ENCODE peak calls at places on chromosomes 16 and 17, in five cellular contexts. J is adrenal gland, Z is stomach, C is fibroblast of mammary gland, M is brain microvascular endothelial cell. B is an unnamed sample.

GRCh38 chr17:45240905-45241314 is 19.2 kb downstream of the FMNL1 start:
- DNase-seq in J (no peak), Z (no peak), C (no peak), M (no peak), B (no peak)

GRCh38 chr17:38911081-38911730 is 14.2 kb upstream of the LASP1NB start:
- DNase-seq in J (peak), Z (no peak), C (no peak), M (no peak), B (no peak)

GRCh38 chr16:82133798-82134197 is 36.2 kb downstream of the MPHOSPH6 start:
- DNase-seq in J (no peak), Z (no peak), C (no peak), M (no peak), B (no peak)

GRCh38 chr16:83925095-83925905 is 26.4 kb downstream of the MLYCD start:
- DNase-seq in J (no peak), Z (no peak), C (no peak), M (no peak), B (no peak)

GRCh38 chr17:48596000-48596734 is 2.6 kb upstream of the HOXB5 start:
- DNase-seq in J (no peak), Z (no peak), C (no peak), M (no peak), B (no peak)

GRCh38 chr16:10009691-10010090 is 172.5 kb downstream of the GRIN2A start:
- DNase-seq in J (no peak), Z (no peak), C (no peak), M (no peak), B (no peak)

GRCh38 chr16:11090947-11091785 is 146.8 kb downstream of the CLEC16A start:
- DNase-seq in J (no peak), Z (no peak), C (no peak), M (no peak), B (no peak)

GRCh38 chr16:70582280-70582978 is 58.8 kb downstream of the SF3B3 start:
- DNase-seq in J (no peak), Z (no peak), C (peak), M (no peak), B (no peak)

GRCh38 chr16:31201511-31202401 is 804 bp downstream of the PYCARD start:
- DNase-seq in J (no peak), Z (peak), C (no peak), M (no peak), B (peak)

GRCh38 chr16:19488213-19488640 is 33.7 kb downstream of the GDE1 start:
- DNase-seq in J (no peak), Z (peak), C (no peak), M (no peak), B (no peak)

GRCh38 chr17:74272731-74273201 is 1.3 kb upstream of the DNAI2 start:
- DNase-seq in J (no peak), Z (no peak), C (peak), M (peak), B (peak)

GRCh38 chr17:64250211-64250835 is 12.7 kb downstream of the TEX2 start:
- DNase-seq in J (no peak), Z (no peak), C (no peak), M (no peak), B (no peak)
- TF ChIP-seq CTCF in J (no peak), Z (no peak), C (no peak), M (no peak), B (no peak)

DNA sequence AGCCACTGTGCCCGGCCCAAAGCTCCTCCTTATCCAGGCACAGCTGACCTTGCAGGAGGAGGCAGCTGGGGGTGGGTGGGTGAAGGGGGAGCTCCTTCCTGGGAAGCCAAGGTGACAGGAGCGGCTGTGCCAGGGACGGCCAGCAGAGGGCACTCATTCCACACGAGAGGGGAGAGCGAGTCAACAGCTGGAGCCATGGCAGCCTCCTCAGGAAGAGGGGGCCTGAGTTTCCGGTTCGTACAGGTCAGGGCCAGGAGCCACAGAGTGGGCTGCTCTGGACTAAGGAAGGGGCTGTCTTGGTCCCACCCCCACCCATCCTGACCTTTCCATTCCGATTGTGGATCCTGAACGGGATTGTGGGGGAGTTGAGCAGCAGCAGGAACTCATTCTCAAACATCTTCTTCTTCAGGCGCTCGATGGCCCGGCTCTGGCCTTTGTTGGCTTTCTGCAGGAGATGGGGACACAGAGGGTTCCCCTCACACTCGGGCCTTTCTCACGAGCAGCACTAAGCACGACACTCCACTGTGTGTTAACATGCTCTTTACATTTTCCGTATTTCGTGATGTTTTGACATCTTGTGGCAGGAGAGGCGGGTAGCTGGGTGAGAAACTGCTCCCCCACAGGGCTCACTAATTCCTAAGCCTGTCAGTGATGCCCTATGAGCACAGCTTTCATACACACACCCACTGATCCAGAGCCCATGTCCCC is 61.6 kb downstream of the TIMM22 start:
- DNase-seq in J (peak), Z (peak), C (peak), M (peak), B (peak)
- TF ChIP-seq CTCF in J (peak), Z (peak), C (peak), M (peak), B (peak)

GRCh38 chr17:81042606-81043005 is 7.7 kb downstream of the BAIAP2 start:
- DNase-seq in J (no peak), Z (no peak), C (no peak), M (no peak), B (no peak)

GRCh38 chr17:81039096-81039495 is 4.1 kb downstream of the BAIAP2 start:
- DNase-seq in J (no peak), Z (no peak), C (no peak), M (no peak), B (no peak)

GRCh38 chr17:81043319-81043724 is 8.4 kb downstream of the BAIAP2 start:
- DNase-seq in J (no peak), Z (no peak), C (no peak), M (no peak), B (no peak)

GRCh38 chr17:81039854-81040758 is 5.2 kb downstream of the BAIAP2 start:
- DNase-seq in J (no peak), Z (no peak), C (peak), M (peak), B (peak)

DNA sequence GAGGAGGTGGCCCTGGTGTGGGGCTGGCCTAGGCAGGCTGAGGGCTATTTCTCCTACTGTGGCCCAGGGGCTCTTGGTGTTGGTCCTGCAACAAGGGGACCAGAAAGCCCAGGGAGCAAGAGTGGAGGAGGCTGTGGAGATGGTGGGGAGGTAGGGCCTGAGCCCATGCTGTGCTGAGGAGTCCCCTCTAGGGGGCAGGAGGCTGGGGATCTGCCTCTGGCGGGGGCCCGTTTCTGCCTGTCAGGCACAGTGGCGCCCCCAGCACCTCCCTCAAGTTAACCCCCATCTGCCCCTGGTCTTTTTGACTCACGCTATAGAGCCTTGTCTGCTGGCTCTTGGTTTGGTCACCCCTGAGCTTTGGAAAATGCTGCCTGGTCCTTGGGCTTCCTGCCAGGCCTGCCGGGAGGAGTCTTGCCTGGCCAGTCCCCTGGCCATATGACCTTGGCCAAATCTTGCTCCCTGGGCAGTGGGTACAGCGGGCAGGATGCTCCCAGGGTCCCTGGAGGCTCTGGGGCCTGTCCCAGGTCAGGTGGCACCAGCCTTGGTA is 5.9 kb downstream of the BAIAP2 start:
- DNase-seq in J (peak), Z (no peak), C (peak), M (no peak), B (no peak)
- TF ChIP-seq CTCF in J (no peak), Z (no peak), C (peak), M (peak), B (peak)

GRCh38 chr16:3020247-3020603 is at the start of gene TNFRSF12A:
- DNase-seq in J (peak), Z (peak), C (peak), M (peak), B (peak)

GRCh38 chr16:3020604-3021448 is 658 bp downstream of the TNFRSF12A start:
- DNase-seq in J (peak), Z (peak), C (peak), M (peak), B (peak)

GRCh38 chr16:3022208-3022696 is 1.5 kb downstream of the HCFC1R1 start:
- DNase-seq in J (peak), Z (peak), C (peak), M (peak), B (peak)

GRCh38 chr16:3022697-3023414 is 886 bp downstream of the HCFC1R1 start:
- DNase-seq in J (no peak), Z (no peak), C (peak), M (peak), B (peak)

DNA sequence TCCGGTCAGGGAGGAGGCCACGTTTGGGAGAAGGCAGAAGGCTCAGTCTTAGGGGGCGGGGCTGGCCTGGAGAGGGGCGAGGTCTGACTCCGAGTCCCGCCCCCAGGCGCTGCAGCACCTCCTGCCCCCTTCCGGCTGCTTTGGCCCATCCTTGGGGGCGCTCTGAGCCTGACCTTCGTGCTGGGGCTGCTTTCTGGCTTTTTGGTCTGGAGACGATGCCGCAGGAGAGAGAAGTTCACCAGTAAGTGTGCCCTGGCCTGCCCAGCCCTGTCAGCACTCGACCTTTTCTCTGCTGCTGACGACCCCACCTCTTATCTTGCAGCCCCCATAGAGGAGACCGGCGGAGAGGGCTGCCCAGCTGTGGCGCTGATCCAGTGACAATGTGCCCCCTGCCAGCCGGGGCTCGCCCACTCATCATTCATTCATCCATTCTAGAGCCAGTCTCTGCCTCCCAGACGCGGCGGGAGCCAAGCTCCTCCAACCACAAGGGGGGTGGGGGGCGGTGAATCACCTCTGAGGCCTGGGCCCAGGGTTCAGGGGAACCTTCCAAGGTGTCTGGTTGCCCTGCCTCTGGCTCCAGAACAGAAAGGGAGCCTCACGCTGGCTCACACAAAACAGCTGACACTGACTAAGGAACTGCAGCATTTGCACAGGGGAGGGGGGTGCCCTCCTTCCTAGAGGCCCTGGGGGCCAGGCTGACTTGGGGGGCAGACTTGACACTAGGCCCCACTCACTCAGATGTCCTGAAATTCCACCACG is 1.5 kb downstream of the TNFRSF12A start:
- DNase-seq in J (peak), Z (peak), C (peak), M (peak), B (peak)
- TF ChIP-seq CTCF in J (peak), Z (peak), C (peak), M (peak), B (peak)

DNA sequence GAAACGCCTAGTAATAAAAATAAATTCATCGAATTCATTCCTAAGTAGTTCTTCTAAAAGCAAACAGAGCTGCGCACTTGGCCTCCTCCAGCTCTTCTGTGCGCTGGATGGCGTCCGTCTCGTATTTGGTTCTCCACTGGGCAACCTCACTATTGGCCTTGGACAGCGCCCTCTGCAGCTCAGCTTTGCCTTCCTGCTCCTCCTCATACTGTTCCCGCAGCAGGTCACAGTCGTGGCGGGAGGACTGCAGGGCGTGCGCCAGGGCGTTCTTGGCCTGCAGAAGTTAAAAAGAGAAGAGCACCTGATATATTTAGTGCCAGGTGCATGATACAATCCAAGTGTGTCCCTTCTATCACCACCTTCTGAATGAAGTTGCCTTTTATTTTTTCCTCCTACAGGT is 21.8 kb downstream of the MYH3 start:
- DNase-seq in J (no peak), Z (no peak), C (no peak), M (no peak), B (no peak)
- TF ChIP-seq CTCF in J (no peak), Z (no peak), C (no peak), M (no peak), B (no peak)

DNA sequence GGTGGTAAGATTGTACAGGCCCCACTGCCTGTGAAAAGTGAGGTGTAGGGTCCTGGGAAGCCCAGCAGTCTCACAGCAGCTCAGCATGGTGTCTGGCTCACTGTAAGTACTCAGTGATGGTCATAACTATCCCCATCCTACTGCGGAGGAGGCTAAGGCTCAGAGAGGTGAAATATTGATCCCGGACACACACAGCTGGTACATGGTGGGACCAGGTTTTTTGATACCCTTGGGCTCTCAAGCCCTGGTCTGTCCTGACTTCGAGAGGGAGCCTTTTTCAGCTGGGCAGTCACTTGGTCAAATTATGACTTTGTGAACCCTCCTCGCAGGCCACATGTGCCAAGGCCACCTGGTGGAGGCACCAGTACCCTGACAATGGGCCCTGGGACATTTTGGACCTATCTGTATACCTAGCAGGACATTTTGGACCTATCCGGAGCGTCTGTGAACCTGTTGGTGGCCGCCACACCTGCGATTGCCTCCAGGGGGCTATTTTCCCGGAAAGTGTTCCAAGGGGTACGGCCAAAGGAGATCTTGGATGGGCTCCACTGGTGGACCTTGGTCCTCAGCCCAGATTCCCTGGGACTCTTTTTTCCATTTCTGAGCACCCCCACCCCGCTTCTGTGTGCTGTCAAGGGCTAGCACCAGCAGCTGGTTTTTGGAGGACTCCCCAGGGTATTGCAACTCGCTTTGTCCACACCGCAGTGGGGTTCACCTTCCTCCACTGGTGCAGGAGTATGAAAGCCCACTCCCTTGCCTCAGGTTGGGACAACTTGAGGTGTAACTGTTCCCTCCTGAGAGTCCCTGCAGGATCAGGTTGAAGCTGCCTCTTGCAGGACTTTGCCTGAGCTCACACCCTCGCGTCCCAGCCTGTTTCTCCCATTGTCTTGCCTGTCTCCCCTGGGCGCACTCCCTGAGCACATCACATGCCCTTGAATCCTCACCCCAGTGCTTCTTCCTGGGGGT is 83.6 kb upstream of the NKD1 start:
- DNase-seq in J (no peak), Z (no peak), C (no peak), M (no peak), B (no peak)
- TF ChIP-seq CTCF in J (no peak), Z (no peak), C (peak), M (peak), B (no peak)

DNA sequence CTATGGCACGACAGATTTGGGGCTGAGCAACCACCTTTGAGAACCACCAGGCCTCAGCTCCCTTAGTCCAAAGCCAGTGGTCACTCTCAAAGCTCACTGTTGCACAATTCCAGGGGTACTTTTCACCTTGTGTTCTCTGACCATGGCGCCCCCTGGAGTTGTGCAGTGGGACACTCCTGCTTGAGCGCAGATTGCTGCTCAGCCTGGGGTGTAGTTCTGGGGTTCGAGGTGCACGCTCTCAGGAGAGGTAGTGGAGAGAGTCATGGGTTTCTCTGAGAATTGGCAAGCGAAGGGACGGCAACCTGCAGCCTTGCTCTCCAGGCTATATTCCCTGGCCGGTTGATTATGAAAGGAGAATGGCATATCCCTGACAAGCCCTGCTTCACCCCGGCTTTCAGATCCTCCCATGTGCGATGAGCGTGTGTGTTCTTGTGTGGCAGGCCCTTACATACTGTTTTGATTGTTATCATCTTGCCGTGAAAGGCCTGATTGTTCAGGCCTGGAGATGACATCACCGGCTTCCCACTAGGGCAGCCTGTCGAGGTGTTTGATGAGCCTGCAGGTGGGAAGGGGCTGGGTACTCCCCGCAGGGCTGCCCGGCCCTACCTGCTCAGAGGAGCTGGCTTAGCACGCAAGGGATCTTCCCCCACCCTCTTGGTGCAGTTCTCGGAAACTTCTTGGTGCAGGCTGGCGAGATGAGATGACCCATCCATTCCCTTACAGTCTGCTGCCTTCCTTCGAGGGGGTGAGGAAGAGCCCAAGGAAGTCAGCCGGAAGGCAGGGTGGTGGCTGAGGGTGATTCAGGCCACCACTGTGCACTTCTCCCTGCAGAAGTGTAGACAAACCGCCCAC is 431.2 kb downstream of the SLC39A11 start:
- DNase-seq in J (no peak), Z (no peak), C (no peak), M (no peak), B (peak)
- TF ChIP-seq CTCF in J (no peak), Z (no peak), C (peak), M (peak), B (no peak)

DNA sequence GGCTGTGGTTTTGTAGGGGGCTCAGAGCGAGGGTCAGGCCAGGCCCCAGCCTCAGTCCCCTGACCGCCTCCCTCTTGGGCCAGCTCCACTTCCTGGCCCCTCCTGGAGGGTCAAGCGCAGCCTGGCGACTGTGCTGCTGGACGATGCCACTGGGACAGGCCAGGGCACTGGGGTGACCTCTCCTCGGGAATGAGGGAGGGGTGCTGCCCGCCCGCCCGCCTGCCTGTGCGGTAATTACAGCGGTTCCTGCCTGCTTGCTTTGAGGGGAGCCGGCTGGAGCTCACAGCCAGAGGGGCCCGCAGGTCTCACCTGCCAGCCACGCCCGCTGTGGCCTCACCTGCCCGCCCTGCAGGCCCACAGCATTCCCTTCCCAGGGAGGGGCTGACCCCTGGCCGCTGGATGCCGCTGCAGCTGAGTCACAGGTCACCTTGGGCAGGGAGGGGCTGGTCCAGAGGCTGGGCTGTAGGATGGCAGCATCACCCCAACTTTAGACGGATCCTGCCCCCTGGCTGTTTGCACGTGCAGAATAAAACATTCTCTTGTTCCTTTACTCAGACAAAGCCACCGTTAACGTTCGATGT is 76.7 kb upstream of the CBX4 start:
- DNase-seq in J (no peak), Z (peak), C (peak), M (no peak), B (peak)
- TF ChIP-seq CTCF in J (peak), Z (peak), C (peak), M (peak), B (no peak)

GRCh38 chr17:22694362-22695227 is 1002.3 kb downstream of the KCNJ18 start:
- DNase-seq in J (no peak), Z (no peak), C (no peak), M (no peak), B (no peak)
- TF ChIP-seq CTCF in J (no peak), Z (no peak), C (no peak), M (no peak), B (no peak)

B was measured in fibroblast of lung.